ENCODE peak calls at places on chromosome 15, in four cellular contexts. V, M, Z and O are unnamed samples.

GRCh38 chr15:73873889-73874511 is 636 bp downstream of the TBC1D21 start:
- DNase-seq in V (peak), M (peak), Z (peak), O (peak)

GRCh38 chr15:62163397-62163796 is 1.7 kb downstream of the C2CD4B start:
- DNase-seq in Z (no peak), M (no peak), V (no peak), O (no peak)

GRCh38 chr15:68418611-68419161 is 13.3 kb downstream of the ITGA11 start:
- DNase-seq in Z (peak), M (peak), V (no peak), O (peak)

GRCh38 chr15:90817117-90818057 is 51.0 kb upstream of the FURIN start:
- DNase-seq in V (no peak), Z (peak), M (no peak), O (no peak)

GRCh38 chr15:77024273-77025065 is 29.5 kb downstream of the PSTPIP1 start:
- DNase-seq in M (no peak), Z (peak), V (peak), O (peak)

GRCh38 chr15:88574646-88575045 is 28.2 kb upstream of the DET1 start:
- DNase-seq in M (no peak), Z (no peak), V (no peak), O (no peak)

GRCh38 chr15:66065325-66065724 is 188.2 kb downstream of the MEGF11 start:
- DNase-seq in V (no peak), Z (no peak), M (no peak), O (no peak)

GRCh38 chr15:59349715-59350420 is 22.8 kb downstream of the MYO1E start:
- DNase-seq in V (peak), Z (peak), M (peak), O (peak)

GRCh38 chr15:94263341-94264273 is 32.2 kb downstream of the MCTP2 start:
- DNase-seq in Z (no peak), V (peak), M (peak), O (peak)

DNA sequence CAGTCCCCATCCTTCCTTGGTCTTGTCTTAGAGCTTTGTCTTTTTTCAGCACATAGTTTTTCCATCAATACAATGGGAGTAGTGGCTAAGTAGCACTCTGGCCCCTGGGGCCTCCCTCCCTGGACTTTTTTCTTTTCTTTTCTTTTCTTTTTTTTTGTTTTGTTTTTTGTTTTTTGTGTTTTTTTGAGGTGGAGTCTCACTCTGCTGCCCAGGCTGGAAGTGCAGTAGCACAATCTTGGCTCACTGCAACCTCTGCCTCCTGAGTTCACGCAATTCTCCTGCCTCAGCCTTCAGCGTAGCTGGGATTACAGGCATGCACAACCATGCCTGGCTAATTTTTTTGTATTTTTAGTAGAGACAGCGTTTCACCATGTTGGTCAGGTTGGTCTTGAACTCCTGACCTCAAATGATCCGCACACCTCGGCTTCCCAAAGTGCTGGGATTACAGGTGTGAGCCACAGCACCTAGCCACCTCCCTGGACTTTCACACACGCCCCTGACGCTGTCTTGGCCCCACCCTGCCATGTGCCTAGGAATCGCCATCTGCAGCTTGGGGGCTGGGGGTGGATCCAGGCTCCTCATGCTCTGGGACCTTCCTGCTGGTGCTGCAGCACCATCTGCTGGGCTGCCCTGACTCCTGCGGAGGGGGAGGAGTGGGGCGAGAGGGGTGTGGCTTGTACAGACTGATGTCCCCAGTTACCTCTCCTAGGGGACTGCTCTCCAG is 2.8 kb downstream of the C15orf39 start:
- DNase-seq in M (peak), V (peak), Z (peak), O (peak)
- H3K4me3 ChIP-seq in M (no peak), V (no peak), Z (peak), O (no peak)

DNA sequence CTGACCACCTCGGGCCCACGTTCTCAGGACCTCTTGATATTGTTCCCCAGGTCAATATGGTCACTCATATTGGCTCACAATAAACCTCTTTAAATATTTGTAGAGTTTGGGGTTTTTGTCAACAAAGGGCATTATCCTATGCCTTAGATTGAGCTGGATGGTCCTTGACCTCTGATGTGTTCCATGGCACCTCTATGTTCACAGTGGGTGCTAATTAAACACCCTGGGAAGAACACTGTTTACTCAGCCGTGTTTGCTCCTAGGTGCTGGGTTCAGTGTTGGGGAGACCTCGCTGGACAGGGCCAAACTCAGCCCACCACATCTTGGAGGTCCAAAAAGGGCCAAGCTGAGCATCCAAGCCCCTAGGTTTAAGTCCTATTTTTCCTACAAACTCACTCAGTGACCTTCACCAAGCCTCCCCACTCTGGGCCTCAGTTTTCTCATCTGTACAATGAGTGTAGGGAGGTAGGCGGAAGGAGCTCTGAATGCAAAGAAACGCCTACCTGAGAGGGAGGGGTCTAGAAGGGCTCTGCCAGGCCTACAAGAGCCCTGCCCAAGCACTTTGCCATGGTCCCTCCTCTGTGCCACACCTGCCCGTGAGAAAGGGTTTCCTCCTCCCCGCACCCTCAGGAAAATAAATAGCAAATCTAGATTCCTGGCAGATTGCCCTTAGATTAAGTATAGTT is 7.2 kb downstream of the FAM174B start:
- DNase-seq in V (no peak), Z (no peak), M (no peak), O (no peak)
- H3K4me3 ChIP-seq in V (no peak), Z (no peak), M (no peak), O (no peak)

GRCh38 chr15:44790215-44790614 is 53.9 kb downstream of the TRIM69 start:
- DNase-seq in Z (no peak), V (no peak), M (no peak), O (no peak)
- H3K4me3 ChIP-seq in Z (no peak), V (no peak), M (no peak), O (no peak)

DNA sequence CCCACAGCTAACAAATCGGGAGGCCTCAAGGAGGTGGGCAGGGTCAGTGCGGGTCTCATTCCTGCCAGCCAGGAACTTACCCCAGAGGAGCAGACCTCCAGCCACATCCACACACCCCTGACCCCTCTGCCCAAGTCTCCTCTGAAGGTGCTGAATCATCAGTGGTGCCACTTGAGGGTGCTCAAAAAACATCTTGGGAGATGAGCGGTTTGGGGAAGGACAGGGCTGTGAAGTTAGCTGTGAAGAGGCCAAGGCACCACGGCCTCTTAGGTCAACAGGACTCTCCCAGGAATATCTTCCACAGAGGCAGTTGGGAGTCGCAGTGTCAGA is 1.2 kb downstream of the DAPK2 start:
- DNase-seq in Z (no peak), V (no peak), M (no peak), O (no peak)
- H3K4me3 ChIP-seq in Z (no peak), V (no peak), M (no peak), O (peak)

DNA sequence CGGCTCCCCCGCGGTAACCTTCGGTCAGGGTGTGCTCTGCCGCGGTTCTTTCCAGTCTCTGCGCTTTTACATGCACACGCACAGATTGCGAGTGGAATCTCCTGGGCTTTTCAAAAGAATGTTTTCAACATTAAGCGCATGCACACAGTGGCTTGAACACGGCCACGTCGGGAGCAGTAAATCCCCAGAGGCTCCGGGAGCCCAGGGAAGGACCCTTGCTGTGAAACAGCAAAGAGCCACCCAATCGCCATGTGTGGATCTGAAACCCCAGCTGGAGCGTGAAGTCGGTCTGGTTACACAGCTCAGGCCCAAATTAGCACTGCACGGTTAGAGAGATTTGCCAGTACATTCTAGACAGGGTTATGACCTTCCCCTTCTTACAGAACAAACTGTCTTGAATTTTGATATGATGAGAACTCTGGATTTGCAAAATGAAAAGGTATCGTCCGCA is 869 bp upstream of the RGMA start:
- DNase-seq in M (no peak), Z (no peak), V (no peak), O (no peak)
- H3K4me3 ChIP-seq in M (no peak), Z (peak), V (no peak), O (no peak)

GRCh38 chr15:100350434-100351226 is 8.9 kb upstream of the ADAMTS17 start:
- DNase-seq in Z (peak), M (peak), V (peak), O (peak)
- H3K4me3 ChIP-seq in Z (peak), M (no peak), V (peak), O (peak)